ENCODE peak calls at places on chromosomes 5 and 9, in seven cellular contexts. P, E, K, J, W, F and V are unnamed samples.

GRCh38 chr9:110126457-110126856 is 81.5 kb downstream of the C9orf152 start:
- DNase-seq in P (no peak), E (no peak), K (no peak), J (no peak), W (no peak), F (no peak), V (no peak)

GRCh38 chr5:137075163-137075970 is 423.8 kb downstream of the SPOCK1 start:
- DNase-seq in P (no peak), E (peak), K (no peak), J (no peak), W (peak), F (peak), V (no peak)

GRCh38 chr9:131727184-131727785 is 12.6 kb downstream of the RAPGEF1 start:
- DNase-seq in P (no peak), E (no peak), K (no peak), J (no peak), W (no peak), F (no peak), V (no peak)

GRCh38 chr9:123073991-123074422 is 40.5 kb downstream of the GPR21 start:
- DNase-seq in P (no peak), E (no peak), K (no peak), J (no peak), W (no peak), F (peak), V (peak)

GRCh38 chr9:85871008-85871407 is 69.9 kb upstream of the NAA35 start:
- DNase-seq in P (no peak), E (no peak), K (no peak), J (no peak), W (no peak), F (no peak), V (no peak)

GRCh38 chr5:79746645-79747044 is 57.0 kb downstream of the CMYA5 start:
- DNase-seq in P (no peak), E (no peak), K (no peak), J (no peak), W (peak), F (no peak), V (no peak)

GRCh38 chr5:74995931-74996330 is 56.4 kb downstream of the GCNT4 start:
- DNase-seq in P (no peak), E (no peak), K (no peak), J (no peak), W (no peak), F (no peak), V (peak)

GRCh38 chr9:99101812-99102211 is 3.1 kb upstream of the TGFBR1 start:
- DNase-seq in P (no peak), E (no peak), K (no peak), J (no peak), W (no peak), F (no peak), V (no peak)

GRCh38 chr5:110333384-110333783 is 393.1 kb downstream of the TMEM232 start:
- DNase-seq in P (no peak), E (no peak), K (no peak), J (no peak), W (no peak), F (no peak), V (no peak)

GRCh38 chr5:91928751-91929521 is 545.8 kb upstream of the ARRDC3 start:
- DNase-seq in P (no peak), E (no peak), K (peak), J (no peak), W (peak), F (peak), V (no peak)

GRCh38 chr5:175731756-175732465 is 74.0 kb downstream of the HRH2 start:
- DNase-seq in P (no peak), E (no peak), K (no peak), J (no peak), W (no peak), F (no peak), V (no peak)

GRCh38 chr5:150778103-150778516 is 447 bp upstream of the SMIM3 start:
- DNase-seq in P (no peak), E (no peak), K (no peak), J (no peak), W (no peak), F (no peak), V (no peak)

GRCh38 chr9:101026824-101027223 is 1.7 kb upstream of the PLPPR1 start:
- DNase-seq in P (no peak), E (no peak), K (peak), J (no peak), W (no peak), F (no peak), V (no peak)

GRCh38 chr9:13377286-13377925 is 97.9 kb upstream of the MPDZ start:
- DNase-seq in P (no peak), E (no peak), K (no peak), J (no peak), W (no peak), F (no peak), V (no peak)

GRCh38 chr5:91332267-91333044 is 50.7 kb downstream of the ARRDC3 start:
- DNase-seq in P (no peak), E (no peak), K (no peak), J (no peak), W (no peak), F (peak), V (peak)

GRCh38 chr5:181088289-181088688 is 42.7 kb downstream of the OR2V1 start:
- DNase-seq in P (no peak), E (no peak), K (no peak), J (no peak), W (no peak), F (peak), V (no peak)

GRCh38 chr9:112104901-112105300 is 70.2 kb downstream of the SUSD1 start:
- DNase-seq in P (no peak), E (no peak), K (no peak), J (no peak), W (no peak), F (no peak), V (no peak)

GRCh38 chr5:40191041-40191550 is 488.6 kb upstream of the PTGER4 start:
- DNase-seq in P (no peak), E (no peak), K (peak), J (no peak), W (no peak), F (no peak), V (peak)

GRCh38 chr5:40260351-40260750 is 419.4 kb upstream of the PTGER4 start:
- DNase-seq in P (no peak), E (peak), K (no peak), J (no peak), W (no peak), F (no peak), V (no peak)

GRCh38 chr5:90503596-90503995 is 25.8 kb downstream of the LYSMD3 start:
- DNase-seq in P (no peak), E (no peak), K (no peak), J (no peak), W (no peak), F (no peak), V (no peak)

GRCh38 chr5:167554564-167555254 is 736.7 kb upstream of the WWC1 start:
- DNase-seq in P (no peak), E (no peak), K (no peak), J (no peak), W (no peak), F (no peak), V (no peak)

GRCh38 chr5:151255621-151256286 is 2.8 kb downstream of the GM2A start:
- DNase-seq in P (no peak), E (no peak), K (no peak), J (no peak), W (no peak), F (no peak), V (no peak)

GRCh38 chr5:125372694-125373621 is 626.5 kb upstream of the ZNF608 start:
- DNase-seq in P (no peak), E (no peak), K (no peak), J (no peak), W (peak), F (peak), V (peak)

GRCh38 chr9:104772707-104773106 is 8.8 kb downstream of the NIPSNAP3B start:
- DNase-seq in P (no peak), E (no peak), K (no peak), J (no peak), W (no peak), F (no peak), V (peak)

GRCh38 chr9:112925058-112925641 is 34.5 kb upstream of the SLC46A2 start:
- DNase-seq in P (no peak), E (no peak), K (peak), J (no peak), W (peak), F (peak), V (peak)

GRCh38 chr9:106581973-106582372 is 281.0 kb upstream of the ZNF462 start:
- DNase-seq in P (no peak), E (no peak), K (no peak), J (no peak), W (no peak), F (no peak), V (no peak)

GRCh38 chr5:113243349-113243664 is 191.5 kb downstream of the TSSK1B start:
- DNase-seq in P (no peak), E (no peak), K (no peak), J (no peak), W (no peak), F (no peak), V (no peak)

GRCh38 chr5:43396762-43397304 is 15.4 kb downstream of the CCL28 start:
- DNase-seq in P (peak), E (peak), K (no peak), J (peak), W (peak), F (peak), V (peak)

GRCh38 chr5:151923865-151924264 is 786 bp downstream of the GLRA1 start:
- DNase-seq in P (no peak), E (no peak), K (no peak), J (no peak), W (peak), F (no peak), V (no peak)

GRCh38 chr9:21502586-21502985 is 20.5 kb upstream of the IFNE start:
- DNase-seq in P (no peak), E (no peak), K (no peak), J (no peak), W (no peak), F (no peak), V (no peak)

GRCh38 chr9:71509054-71509453 is 259.3 kb downstream of the CEMIP2 start:
- DNase-seq in P (no peak), E (no peak), K (no peak), J (no peak), W (no peak), F (no peak), V (no peak)

GRCh38 chr5:152125806-152126205 is 201.2 kb upstream of the GLRA1 start:
- DNase-seq in P (no peak), E (no peak), K (no peak), J (no peak), W (no peak), F (no peak), V (no peak)

GRCh38 chr9:134838651-134839431 is 41.8 kb upstream of the FCN2 start:
- DNase-seq in P (no peak), E (no peak), K (no peak), J (no peak), W (no peak), F (no peak), V (no peak)

GRCh38 chr5:85716344-85717202 is 901.2 kb upstream of the COX7C start:
- DNase-seq in P (no peak), E (no peak), K (no peak), J (no peak), W (no peak), F (no peak), V (no peak)

GRCh38 chr5:139124774-139125391 is 73.3 kb downstream of the SIL1 start:
- DNase-seq in P (no peak), E (no peak), K (no peak), J (no peak), W (no peak), F (no peak), V (no peak)

GRCh38 chr5:159905496-159905895 is 10.8 kb upstream of the ADRA1B start:
- DNase-seq in P (no peak), E (no peak), K (no peak), J (no peak), W (no peak), F (peak), V (no peak)

GRCh38 chr5:65161655-65162054 is 320.1 kb downstream of the ADAMTS6 start:
- DNase-seq in P (no peak), E (no peak), K (no peak), J (no peak), W (no peak), F (no peak), V (no peak)

GRCh38 chr5:134092875-134093274 is 21.6 kb upstream of the TCF7 start:
- DNase-seq in P (no peak), E (no peak), K (no peak), J (no peak), W (no peak), F (no peak), V (no peak)